ENCODE peak calls at places on chromosomes 16 and 17, in ten cellular contexts. J is stomach, Z is transverse colon, T is esophagus squamous epithelium, H is A549, G is sigmoid colon, D is adrenal gland, W is lower leg skin, R is breast epithelium, E is spleen. L is an unnamed sample.
A peak's percentile ranks its signal among the peaks of the same experiment; 100 is the strongest.

GRCh38 chr16:25007284-25007984 is 7.7 kb downstream of the ARHGAP17 start:
- DNase-seq in R (no peak), G (no peak), E (no peak), H (no peak), T (no peak), Z (no peak), W (no peak), J (no peak), D (no peak), L (no peak)

GRCh38 chr16:67269766-67270165 is 9.6 kb upstream of the PLEKHG4 start:
- DNase-seq in H (no peak), R (no peak), J (no peak), W (no peak), E (no peak), D (no peak), Z (no peak), G (peak; percentile 59), T (no peak), L (peak; percentile 35)

GRCh38 chr16:11605564-11605886 is 18.8 kb upstream of the LITAF start:
- DNase-seq in J (no peak), D (no peak), W (no peak), G (no peak), T (no peak), E (peak; percentile 31), Z (no peak), R (no peak), H (no peak), L (no peak)

GRCh38 chr17:7586673-7587419 is 3.0 kb downstream of the SOX15 start:
- DNase-seq in T (no peak), W (no peak), H (peak; percentile 85), E (no peak), G (no peak), J (peak; percentile 54), R (no peak), Z (peak; percentile 64), D (no peak), L (peak; percentile 48)

GRCh38 chr16:610513-611381 is 20.0 kb upstream of the WFIKKN1 start:
- DNase-seq in R (no peak), D (peak; percentile 50), W (no peak), G (peak; percentile 72), J (peak; percentile 77), T (no peak), Z (peak; percentile 68), E (peak; percentile 86), H (no peak), L (peak; percentile 65)

GRCh38 chr17:66526827-66527226 is 224.4 kb downstream of the PRKCA start:
- DNase-seq in W (no peak), H (no peak), E (no peak), G (no peak), J (no peak), T (no peak), D (no peak), Z (no peak), R (no peak), L (no peak)

GRCh38 chr17:34579017-34579946 is at the start of gene TMEM132E:
- DNase-seq in H (no peak), G (peak; percentile 71), D (peak; percentile 48), W (no peak), Z (peak; percentile 13), R (peak; percentile 26), J (peak; percentile 37), E (no peak), T (no peak), L (no peak)

GRCh38 chr17:46925185-46925858 is 2.4 kb downstream of the GOSR2 start:
- DNase-seq in R (no peak), Z (no peak), G (no peak), W (no peak), H (no peak), J (no peak), E (no peak), D (no peak), T (no peak), L (no peak)

GRCh38 chr17:60301644-60302043 is 90.3 kb downstream of the USP32 start:
- DNase-seq in Z (no peak), D (no peak), H (no peak), G (no peak), E (no peak), W (no peak), T (no peak), J (no peak), R (no peak), L (no peak)

GRCh38 chr17:82396601-82397435 is 21.3 kb upstream of the HEXD start:
- DNase-seq in R (no peak), G (no peak), T (no peak), Z (no peak), J (no peak), H (no peak), D (no peak), W (peak; percentile 55), E (no peak), L (no peak)

GRCh38 chr17:1367351-1367745 is 32.7 kb downstream of the YWHAE start:
- DNase-seq in E (no peak), H (no peak), G (no peak), W (no peak), J (no peak), D (no peak), R (no peak), T (no peak), Z (no peak), L (no peak)

DNA sequence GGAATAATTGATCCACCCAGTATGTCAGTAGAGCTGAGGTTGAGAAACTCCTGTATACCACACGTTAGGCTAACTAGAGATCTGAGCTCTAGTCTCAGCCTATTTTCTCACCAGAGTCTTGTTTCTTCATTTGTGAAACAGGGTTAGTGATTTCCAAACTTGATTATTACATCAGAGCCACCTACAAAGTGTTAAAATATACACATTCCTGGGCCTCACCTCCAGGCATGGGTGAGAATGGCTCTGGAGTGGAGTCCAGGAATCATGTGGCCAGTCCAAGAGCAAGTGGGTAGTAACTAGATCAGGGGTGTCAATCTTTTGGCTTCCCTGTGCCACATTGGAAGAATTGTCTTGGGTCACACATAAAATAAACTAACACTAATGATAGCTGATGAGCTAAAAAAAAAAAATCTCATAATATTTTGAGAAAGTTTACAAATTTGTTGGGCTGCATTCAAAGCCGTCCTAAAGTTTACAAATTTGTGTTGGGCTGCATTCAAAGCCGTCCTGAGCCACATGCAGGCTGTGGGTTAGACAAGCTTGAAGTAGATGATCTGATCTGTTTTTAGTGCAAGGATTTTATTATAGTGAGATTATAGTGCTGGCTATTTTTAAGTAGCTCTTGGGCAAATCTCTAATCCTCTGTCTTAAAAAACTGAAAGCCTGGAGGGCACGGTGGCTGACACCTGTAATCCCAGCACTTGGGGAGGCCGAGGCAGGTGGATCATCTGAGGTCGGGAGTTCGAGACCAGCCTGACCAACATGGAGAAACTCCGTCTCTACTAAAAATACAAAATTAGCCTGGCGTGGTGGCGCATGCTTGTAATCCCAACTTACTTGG is 20.4 kb downstream of the PRCD start:
- DNase-seq in W (no peak), E (no peak), D (no peak), H (no peak), R (no peak), T (no peak), G (no peak), Z (no peak), J (no peak), L (no peak)
- TF ChIP-seq POLR2A in W (no peak), E (no peak), D (no peak), H (no peak), R (no peak), T (no peak), G (no peak), Z (no peak), J (no peak), L (no peak)

GRCh38 chr17:41527076-41528023 is 758 bp downstream of the KRT19 start:
- DNase-seq in W (no peak), G (no peak), H (no peak), J (peak; percentile 44), R (no peak), Z (peak; percentile 68), E (no peak), T (no peak), D (no peak), L (peak; percentile 67)
- TF ChIP-seq POLR2A in W (no peak), G (no peak), H (no peak), J (no peak), R (no peak), Z (no peak), E (no peak), T (no peak), D (no peak), L (no peak)

DNA sequence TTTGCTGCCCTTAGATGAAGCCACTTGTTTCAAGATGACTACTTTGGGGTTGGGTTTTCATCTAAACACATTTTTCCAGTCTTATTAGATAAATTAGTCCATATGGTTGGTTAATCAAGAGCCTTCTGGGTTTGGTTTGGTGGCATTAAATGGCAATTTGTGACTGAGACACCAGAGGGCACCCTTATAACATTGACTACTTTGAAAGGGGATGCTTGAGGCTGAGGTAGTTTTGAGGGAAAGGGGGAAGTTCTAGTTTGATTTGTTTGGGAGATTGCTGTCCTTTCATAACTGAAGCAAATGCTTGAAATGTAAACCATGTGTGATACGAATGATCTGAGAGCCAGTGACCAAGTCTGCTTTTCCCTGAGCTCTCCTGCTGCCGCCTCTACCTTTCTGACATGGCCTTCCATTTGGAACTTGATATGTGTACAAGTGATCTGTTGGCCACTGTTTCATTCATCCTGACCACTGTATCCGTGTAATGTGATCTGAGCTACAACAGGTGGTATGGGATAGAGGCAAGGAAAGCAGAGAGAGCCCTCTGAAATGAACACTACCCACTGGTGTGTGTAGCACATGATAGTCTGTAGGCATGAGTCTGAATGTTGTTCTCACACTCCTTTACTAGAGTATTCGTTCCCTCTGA is 5.8 kb upstream of the RARA start:
- DNase-seq in W (no peak), Z (peak; percentile 62), E (no peak), G (no peak), T (no peak), R (no peak), H (peak; percentile 78), J (peak; percentile 54), D (no peak), L (peak; percentile 63)
- TF ChIP-seq POLR2A in W (no peak), Z (no peak), E (no peak), G (no peak), T (no peak), R (no peak), H (no peak), J (no peak), D (no peak), L (no peak)

DNA sequence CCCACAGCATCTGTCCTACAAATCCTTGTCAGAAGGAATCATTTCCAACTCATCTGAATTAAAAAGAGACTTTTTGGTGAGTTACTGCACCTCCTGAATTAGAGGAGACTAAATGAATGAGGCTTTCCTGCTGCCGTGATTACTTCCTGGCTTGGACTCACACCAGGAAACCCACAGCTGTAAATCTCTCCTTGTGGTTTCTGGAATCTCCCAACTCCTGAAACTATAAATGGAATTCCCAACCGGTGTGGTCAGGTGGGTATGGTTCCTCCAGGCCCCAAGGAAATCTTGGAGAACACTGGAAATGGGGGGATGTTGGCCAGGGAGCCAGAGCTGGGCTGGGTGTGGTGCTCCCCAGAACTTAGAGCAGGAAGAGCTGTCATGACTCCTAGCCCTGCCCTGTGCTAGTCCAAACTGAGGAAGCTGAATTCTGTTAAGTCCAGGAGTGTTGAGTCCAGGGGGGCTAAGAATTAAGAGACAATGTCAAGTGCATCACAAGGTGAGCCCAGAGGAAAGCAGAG is 216.4 kb downstream of the GSG1L start:
- DNase-seq in E (peak; percentile 14), W (no peak), Z (no peak), D (no peak), J (peak; percentile 13), R (no peak), H (no peak), T (no peak), G (peak; percentile 33), L (no peak)
- TF ChIP-seq POLR2A in E (no peak), W (no peak), Z (no peak), D (no peak), J (no peak), R (no peak), H (no peak), T (no peak), G (no peak), L (no peak)

GRCh38 chr17:43024407-43025289 is at the start of gene RND2:
- DNase-seq in R (peak; percentile 89), E (peak; percentile 91), J (peak; percentile 76), G (peak; percentile 97), D (peak; percentile 87), H (peak; percentile 99), W (peak; percentile 89), T (peak; percentile 44), Z (peak; percentile 87), L (peak; percentile 91)
- TF ChIP-seq POLR2A in R (peak; percentile 35), E (no peak), J (no peak), G (peak; percentile 7), D (peak; percentile 28), H (peak; percentile 46), W (no peak), T (no peak), Z (peak; percentile 21), L (no peak)